ENCODE peak calls at places on chromosomes 13 and 19, in nine cellular contexts. O is AG09309, M is coronary artery, X is activated B cell treated with CpG ODN at 0.5 μM for 24 hours, S is HFFc6, C is H1, K is cardiac muscle cell, U is foreskin fibroblast, E is breast epithelium. T is an unnamed sample.

GRCh38 chr13:79999601-80000000 is 341.3 kb downstream of the SPRY2 start:
- DNase-seq in O (no peak), M (no peak), X (no peak), S (no peak), C (no peak), K (no peak), U (peak), E (no peak), T (no peak)

GRCh38 chr13:94243551-94243950 is 235.9 kb downstream of the DCT start:
- DNase-seq in O (no peak), M (no peak), X (no peak), S (no peak), C (no peak), K (no peak), U (no peak), E (no peak), T (no peak)

GRCh38 chr19:48633148-48634035 is 3.8 kb downstream of the DBP start:
- DNase-seq in O (no peak), M (no peak), X (no peak), S (no peak), C (no peak), K (no peak), U (no peak), E (no peak), T (no peak)

GRCh38 chr13:30376426-30377311 is 45.6 kb upstream of the UBE2L5 start:
- DNase-seq in O (no peak), M (no peak), X (peak), S (no peak), C (no peak), K (peak), U (no peak), E (no peak), T (no peak)

GRCh38 chr19:48530770-48531169 is 19.1 kb upstream of the LMTK3 start:
- DNase-seq in O (no peak), M (no peak), X (no peak), S (no peak), C (no peak), K (no peak), U (no peak), E (no peak), T (no peak)

GRCh38 chr13:106680796-106681482 is 113.0 kb upstream of the ARGLU1 start:
- DNase-seq in O (no peak), M (no peak), X (no peak), S (no peak), C (no peak), K (no peak), U (no peak), E (no peak), T (no peak)

GRCh38 chr19:39126593-39127187 is 1.1 kb downstream of the PAK4 start:
- DNase-seq in O (no peak), M (peak), X (no peak), S (no peak), C (no peak), K (no peak), U (peak), E (no peak), T (no peak)

GRCh38 chr13:77207943-77208342 is 119.0 kb downstream of the MYCBP2 start:
- DNase-seq in O (peak), M (no peak), X (no peak), S (peak), C (no peak), K (no peak), U (peak), E (no peak), T (no peak)

GRCh38 chr19:8988204-8988603 is 22.0 kb downstream of the MUC16 start:
- DNase-seq in O (no peak), M (no peak), X (no peak), S (no peak), C (peak), K (no peak), U (peak), E (no peak), T (no peak)

GRCh38 chr13:75175575-75175974 is 306.4 kb downstream of the TBC1D4 start:
- DNase-seq in O (no peak), M (no peak), X (no peak), S (peak), C (no peak), K (no peak), U (peak), E (no peak), T (no peak)

GRCh38 chr13:80276371-80277289 is 64.3 kb downstream of the SPRY2 start:
- DNase-seq in O (no peak), M (no peak), X (no peak), S (peak), C (no peak), K (no peak), U (peak), E (no peak), T (no peak)

GRCh38 chr13:72505376-72505775 is 222.1 kb downstream of the MZT1 start:
- DNase-seq in O (no peak), M (no peak), X (no peak), S (no peak), C (no peak), K (no peak), U (no peak), E (no peak), T (no peak)

GRCh38 chr13:41054919-41055619 is 6.2 kb upstream of the WBP4 start:
- DNase-seq in O (no peak), M (no peak), X (no peak), S (no peak), C (no peak), K (no peak), U (peak), E (no peak), T (no peak)

GRCh38 chr13:31978021-31978420 is 53.6 kb upstream of the FRY start:
- DNase-seq in O (no peak), M (no peak), X (no peak), S (no peak), C (no peak), K (no peak), U (no peak), E (no peak), T (no peak)

GRCh38 chr13:46361535-46361934 is 25.5 kb downstream of the RUBCNL start:
- DNase-seq in O (no peak), M (no peak), X (no peak), S (no peak), C (no peak), K (no peak), U (no peak), E (no peak), T (no peak)

GRCh38 chr19:33444238-33444992 is 70.9 kb downstream of the CEBPG start:
- DNase-seq in O (no peak), M (no peak), X (no peak), S (no peak), C (no peak), K (no peak), U (no peak), E (no peak), T (no peak)

GRCh38 chr19:35336166-35336955 is 7.4 kb downstream of the CD22 start:
- DNase-seq in O (no peak), M (no peak), X (no peak), S (no peak), C (no peak), K (no peak), U (no peak), E (no peak), T (no peak)

GRCh38 chr13:99257291-99257690 is 888 bp downstream of the GPR18 start:
- DNase-seq in O (no peak), M (no peak), X (no peak), S (no peak), C (no peak), K (no peak), U (no peak), E (no peak), T (no peak)

GRCh38 chr13:28137556-28137955 is 789 bp upstream of the PAN3 start:
- DNase-seq in O (no peak), M (no peak), X (no peak), S (no peak), C (no peak), K (no peak), U (no peak), E (no peak), T (no peak)

GRCh38 chr19:29681422-29682235 is 16.4 kb downstream of the PLEKHF1 start:
- DNase-seq in O (no peak), M (no peak), X (no peak), S (no peak), C (no peak), K (no peak), U (peak), E (peak), T (no peak)

GRCh38 chr19:872266-872951 is 12.9 kb downstream of the CFD start:
- DNase-seq in O (no peak), M (no peak), X (peak), S (peak), C (no peak), K (peak), U (peak), E (no peak), T (no peak)

GRCh38 chr19:6354098-6354674 is 7.1 kb upstream of the CLPP start:
- DNase-seq in O (no peak), M (no peak), X (no peak), S (no peak), C (no peak), K (no peak), U (peak), E (no peak), T (no peak)

GRCh38 chr19:42409477-42409876 is 17.7 kb downstream of the LIPE start:
- DNase-seq in O (no peak), M (no peak), X (no peak), S (no peak), C (no peak), K (no peak), U (peak), E (no peak), T (peak)

GRCh38 chr19:44745386-44745831 is 3.1 kb upstream of the BCL3 start:
- DNase-seq in O (peak), M (no peak), X (no peak), S (peak), C (no peak), K (no peak), U (peak), E (peak), T (no peak)

GRCh38 chr13:41012536-41012935 is 6.6 kb downstream of the ELF1 start:
- DNase-seq in O (no peak), M (no peak), X (no peak), S (no peak), C (no peak), K (no peak), U (no peak), E (no peak), T (no peak)

GRCh38 chr13:113151745-113152707 is 6.4 kb upstream of the PROZ start:
- DNase-seq in O (peak), M (peak), X (no peak), S (peak), C (peak), K (no peak), U (peak), E (no peak), T (no peak)

DNA sequence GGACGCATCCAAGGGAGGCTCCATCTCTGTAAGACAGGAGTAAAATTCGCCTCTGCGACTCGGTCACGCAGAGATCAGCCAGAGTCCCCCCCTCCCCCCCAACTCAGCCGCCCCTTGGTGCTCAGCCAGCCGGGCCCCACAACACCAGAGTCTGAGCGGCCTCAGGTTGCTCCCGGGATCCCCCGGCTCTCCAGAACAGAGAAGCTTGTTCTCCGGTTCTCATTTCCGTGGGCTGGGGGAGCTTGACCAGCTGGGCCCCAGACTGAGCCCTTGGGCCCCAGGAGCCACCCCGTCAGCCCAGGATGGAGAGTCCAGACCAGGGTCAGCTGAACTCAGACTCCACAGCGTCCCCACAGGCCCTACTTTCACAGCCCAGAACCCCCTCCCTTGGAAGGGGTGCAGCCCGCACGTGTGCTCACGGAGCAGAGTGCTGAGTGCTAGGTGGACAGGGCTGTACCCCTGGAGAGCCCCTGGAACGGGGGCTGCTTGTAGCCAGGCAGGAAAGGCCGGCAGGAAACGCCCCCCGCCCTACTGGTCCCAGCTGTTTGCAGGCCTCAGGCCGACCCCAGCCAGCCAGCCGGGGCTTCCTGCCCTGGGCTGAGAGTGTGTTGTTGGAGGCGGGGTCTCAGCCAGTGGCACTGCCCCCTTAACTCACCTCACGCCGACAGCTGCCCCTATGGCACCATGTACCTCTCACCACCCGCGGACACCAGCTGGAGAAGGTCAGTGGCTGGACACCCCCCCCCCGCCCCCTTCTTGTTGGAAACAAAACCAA is 44.5 kb downstream of the COMP start:
- DNase-seq in O (no peak), M (no peak), X (no peak), S (no peak), C (no peak), K (no peak), U (no peak), E (no peak), T (no peak)
- TF ChIP-seq CTCF in O (no peak), M (no peak), X (no peak), S (no peak), C (peak), K (no peak), U (no peak), E (no peak), T (no peak)

GRCh38 chr13:33150146-33150545 is 133.9 kb downstream of the KL start:
- DNase-seq in O (no peak), M (no peak), X (no peak), S (no peak), C (no peak), K (no peak), U (peak), E (no peak), T (no peak)

GRCh38 chr13:33154911-33155310 is 130.6 kb downstream of the STARD13 start:
- DNase-seq in O (no peak), M (no peak), X (no peak), S (no peak), C (no peak), K (no peak), U (no peak), E (no peak), T (no peak)

GRCh38 chr13:33152389-33152788 is 133.2 kb downstream of the STARD13 start:
- DNase-seq in O (no peak), M (no peak), X (no peak), S (no peak), C (no peak), K (no peak), U (no peak), E (no peak), T (no peak)

GRCh38 chr13:33150662-33151061 is 134.4 kb downstream of the KL start:
- DNase-seq in O (no peak), M (no peak), X (no peak), S (no peak), C (no peak), K (no peak), U (no peak), E (no peak), T (no peak)

DNA sequence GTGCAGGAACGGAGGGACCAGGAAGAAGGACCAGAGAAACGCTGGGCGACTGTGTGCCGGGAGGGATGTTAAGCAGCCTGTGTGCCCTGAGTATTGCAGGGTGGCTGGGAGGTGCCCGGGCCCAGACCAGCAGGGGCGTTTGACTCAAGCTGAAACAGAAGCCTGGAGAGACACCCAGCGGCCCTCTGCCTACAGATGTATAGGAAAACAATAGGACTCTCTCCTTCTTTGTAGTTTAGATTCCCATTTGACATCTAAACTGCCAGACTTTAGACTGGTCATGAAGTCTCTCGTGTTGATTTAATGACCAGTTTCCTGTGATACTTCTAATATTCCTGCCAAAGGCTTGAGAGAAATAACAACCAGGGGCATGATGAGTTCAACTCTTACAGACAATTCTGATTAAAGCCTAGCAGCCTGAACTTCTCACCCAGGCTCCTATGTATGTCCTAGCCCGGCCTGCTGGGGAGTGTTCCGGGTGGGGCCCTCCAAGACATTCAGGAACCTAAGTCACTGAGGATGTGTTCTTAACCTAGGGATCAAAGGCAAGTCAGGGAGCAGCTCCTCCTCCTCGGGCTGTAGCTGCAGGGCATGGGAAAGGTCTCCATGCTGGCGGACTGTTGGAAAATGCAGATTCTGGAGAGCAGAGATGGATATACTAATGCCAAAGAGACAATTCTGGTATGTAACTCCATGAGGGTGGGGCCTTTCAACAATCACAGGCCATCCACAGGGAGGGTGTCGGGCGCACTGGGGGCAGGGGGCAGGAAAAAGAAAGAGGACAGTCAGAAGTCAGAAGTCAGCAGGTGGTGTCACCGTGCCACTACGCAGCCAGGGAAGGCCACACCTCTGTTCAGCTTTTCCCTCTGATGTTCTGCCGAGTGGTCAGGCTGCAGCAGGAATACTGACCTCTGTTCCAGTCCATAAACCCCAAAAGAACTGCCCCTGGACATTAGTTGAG is 131.9 kb downstream of the STARD13 start:
- DNase-seq in O (no peak), M (no peak), X (no peak), S (peak), C (no peak), K (no peak), U (peak), E (no peak), T (no peak)
- TF ChIP-seq CTCF in O (no peak), M (no peak), X (no peak), S (no peak), C (no peak), K (peak), U (no peak), E (no peak), T (no peak)

GRCh38 chr19:57672466-57672865 is 3.7 kb downstream of the ZSCAN4 start:
- DNase-seq in O (no peak), M (no peak), X (no peak), S (no peak), C (no peak), K (no peak), U (no peak), E (no peak), T (no peak)
- TF ChIP-seq CTCF in O (no peak), M (no peak), X (no peak), S (no peak), C (no peak), K (no peak), U (no peak), E (no peak), T (no peak)

GRCh38 chr13:36028359-36028758 is 102.8 kb downstream of the DCLK1 start:
- DNase-seq in O (no peak), M (no peak), X (no peak), S (no peak), C (no peak), K (no peak), U (no peak), E (no peak), T (no peak)
- TF ChIP-seq CTCF in O (no peak), M (no peak), X (no peak), S (no peak), C (no peak), K (no peak), U (no peak), E (no peak), T (no peak)

DNA sequence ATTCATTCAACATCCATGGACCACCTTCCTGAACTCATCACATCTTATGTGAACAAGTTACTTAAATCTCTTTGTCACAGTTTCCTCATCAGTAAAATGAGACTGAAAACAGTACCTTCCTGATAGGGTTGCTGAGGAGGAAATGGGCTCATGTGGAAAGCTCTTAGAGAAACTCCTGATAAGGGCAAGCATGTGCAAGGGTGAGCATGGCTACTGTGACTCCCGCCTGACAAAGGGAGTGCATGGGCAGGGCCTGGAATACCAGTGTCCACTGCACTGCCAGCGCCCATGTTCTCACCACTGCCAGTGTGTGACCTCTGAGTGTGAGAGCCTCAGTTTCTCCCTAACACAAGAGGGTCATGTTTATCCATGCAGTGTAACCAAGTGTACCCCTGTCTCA is 27.3 kb upstream of the IL17D start:
- DNase-seq in O (no peak), M (no peak), X (no peak), S (no peak), C (no peak), K (no peak), U (no peak), E (no peak), T (no peak)
- TF ChIP-seq CTCF in O (no peak), M (no peak), X (no peak), S (no peak), C (no peak), K (no peak), U (no peak), E (no peak), T (no peak)

DNA sequence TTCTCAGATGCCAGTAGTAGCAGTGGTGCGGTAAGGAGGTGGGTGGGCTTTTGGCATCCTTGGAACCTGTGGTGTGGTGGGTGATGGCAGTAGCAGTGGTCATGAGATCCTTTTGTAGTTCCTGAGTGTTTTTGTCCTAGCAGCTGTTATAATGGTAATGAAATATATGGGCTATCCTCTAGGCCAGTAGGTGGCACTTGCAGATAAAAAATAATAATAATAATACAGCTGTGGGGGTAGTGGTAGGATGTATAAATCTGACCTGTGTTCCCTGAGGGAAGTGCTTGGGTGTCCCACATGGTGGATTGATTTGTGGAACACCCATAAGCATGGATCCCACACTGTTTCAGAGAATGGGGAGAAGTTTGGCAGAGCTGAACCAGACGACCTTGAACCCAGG is 334.0 kb downstream of the SLITRK5 start:
- DNase-seq in O (no peak), M (no peak), X (no peak), S (no peak), C (no peak), K (no peak), U (no peak), E (no peak), T (no peak)
- TF ChIP-seq CTCF in O (no peak), M (no peak), X (no peak), S (no peak), C (no peak), K (no peak), U (no peak), E (no peak), T (no peak)

DNA sequence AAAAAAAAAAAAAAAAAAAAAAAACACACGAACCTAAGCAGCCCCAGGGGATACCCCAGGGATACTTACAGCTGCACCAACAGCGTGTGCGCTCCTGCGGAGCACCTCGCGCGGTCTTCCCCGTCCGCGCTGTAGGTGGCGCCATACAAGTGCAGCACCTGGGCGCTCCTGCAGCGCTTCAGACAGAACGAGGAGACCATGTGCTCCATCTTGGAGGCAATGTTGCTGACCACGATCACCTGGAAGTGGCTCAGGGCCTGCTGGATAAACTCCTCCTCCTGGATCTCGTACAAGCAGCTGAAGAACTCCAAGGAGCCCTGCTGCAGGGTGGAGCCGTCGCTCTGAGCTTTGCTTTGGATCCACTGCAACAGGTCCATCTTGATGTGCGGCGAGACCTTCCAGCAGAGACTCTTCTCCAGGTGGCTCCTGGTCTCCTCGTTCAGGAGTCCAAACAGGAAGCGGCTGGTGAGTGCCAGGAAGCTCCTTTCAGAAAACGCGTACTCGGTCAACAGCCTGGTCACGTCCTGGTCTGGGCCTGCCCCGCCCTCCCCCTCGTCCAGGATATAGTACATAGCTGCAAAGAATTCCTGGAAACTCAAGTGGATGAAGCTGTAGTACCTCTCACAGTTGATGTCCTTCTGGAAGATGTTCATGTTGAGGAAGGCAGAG is 14.5 kb downstream of the NLRP12 start:
- DNase-seq in O (no peak), M (no peak), X (no peak), S (no peak), C (peak), K (no peak), U (no peak), E (no peak), T (no peak)
- TF ChIP-seq CTCF in O (peak), M (no peak), X (no peak), S (peak), C (peak), K (peak), U (no peak), E (no peak), T (peak)